ENCODE peak calls at places on chromosomes 4 and X, in seven cellular contexts. One of them, this sample, is unnamed. For H3K4me1, the result is how much of the 10 kb centered on the place peaks cover.

GRCh38 chr4:83389756-83390505 is 55.3 kb upstream of the HPSE start:
- DNase-seq in PC-3: no peak
- DNase-seq in esophagus squamous epithelium: no peak
- DNase-seq in left ventricle myocardium inferior: no peak
- DNase-seq in K562: no peak
- DNase-seq in psoas muscle: no peak
- DNase-seq in fibroblast of lung: no peak
- DNase-seq in this sample: no peak

GRCh38 chr4:173782660-173783059 is 252.6 kb upstream of the HAND2 start:
- DNase-seq in fibroblast of lung: no peak
- DNase-seq in esophagus squamous epithelium: no peak
- DNase-seq in PC-3: no peak
- DNase-seq in psoas muscle: no peak
- DNase-seq in K562: no peak
- DNase-seq in left ventricle myocardium inferior: no peak
- DNase-seq in this sample: no peak

GRCh38 chr4:95381843-95382580 is 166.8 kb downstream of the UNC5C start:
- DNase-seq in left ventricle myocardium inferior: no peak
- DNase-seq in PC-3: no peak
- DNase-seq in fibroblast of lung: no peak
- DNase-seq in K562: no peak
- DNase-seq in psoas muscle: no peak
- DNase-seq in esophagus squamous epithelium: no peak
- DNase-seq in this sample: no peak

GRCh38 chr4:103018391-103019318 is 850 bp downstream of the SLC9B1 start:
- DNase-seq in psoas muscle: peak
- DNase-seq in esophagus squamous epithelium: no peak
- DNase-seq in PC-3: no peak
- DNase-seq in K562: peak
- DNase-seq in fibroblast of lung: no peak
- DNase-seq in left ventricle myocardium inferior: no peak
- DNase-seq in this sample: no peak

GRCh38 chr4:81343046-81343445 is 128.0 kb upstream of the PRKG2 start:
- DNase-seq in fibroblast of lung: no peak
- DNase-seq in esophagus squamous epithelium: no peak
- DNase-seq in PC-3: no peak
- DNase-seq in left ventricle myocardium inferior: no peak
- DNase-seq in psoas muscle: no peak
- DNase-seq in K562: no peak
- DNase-seq in this sample: no peak

GRCh38 chr4:154164931-154165839 is 326.4 kb downstream of the DCHS2 start:
- DNase-seq in esophagus squamous epithelium: no peak
- DNase-seq in K562: peak
- DNase-seq in fibroblast of lung: peak
- DNase-seq in PC-3: peak
- DNase-seq in left ventricle myocardium inferior: no peak
- DNase-seq in psoas muscle: no peak
- DNase-seq in this sample: no peak

GRCh38 chrX:13110427-13111324 is 66.3 kb upstream of the FAM9C start:
- DNase-seq in PC-3: peak
- DNase-seq in psoas muscle: peak
- DNase-seq in esophagus squamous epithelium: no peak
- DNase-seq in left ventricle myocardium inferior: peak
- DNase-seq in K562: no peak
- DNase-seq in fibroblast of lung: peak
- DNase-seq in this sample: no peak

GRCh38 chr4:105605493-105605892 is 53.1 kb downstream of the ARHGEF38 start:
- DNase-seq in K562: no peak
- DNase-seq in PC-3: peak
- DNase-seq in fibroblast of lung: peak
- DNase-seq in psoas muscle: no peak
- DNase-seq in left ventricle myocardium inferior: no peak
- DNase-seq in esophagus squamous epithelium: no peak
- DNase-seq in this sample: no peak

GRCh38 chr4:156193800-156194199 is 240.1 kb upstream of the CTSO start:
- DNase-seq in K562: no peak
- DNase-seq in psoas muscle: no peak
- DNase-seq in PC-3: no peak
- DNase-seq in esophagus squamous epithelium: no peak
- DNase-seq in left ventricle myocardium inferior: no peak
- DNase-seq in fibroblast of lung: peak
- DNase-seq in this sample: no peak

GRCh38 chr4:100286601-100287000 is 96.3 kb upstream of the DDIT4L start:
- DNase-seq in PC-3: no peak
- DNase-seq in K562: no peak
- DNase-seq in esophagus squamous epithelium: no peak
- DNase-seq in fibroblast of lung: no peak
- DNase-seq in left ventricle myocardium inferior: no peak
- DNase-seq in psoas muscle: no peak
- DNase-seq in this sample: no peak

GRCh38 chrX:72568406-72569092 is 4.1 kb downstream of the HDAC8 start:
- DNase-seq in left ventricle myocardium inferior: no peak
- DNase-seq in psoas muscle: no peak
- DNase-seq in PC-3: peak
- DNase-seq in K562: no peak
- DNase-seq in fibroblast of lung: peak
- DNase-seq in esophagus squamous epithelium: no peak
- DNase-seq in this sample: no peak

GRCh38 chrX:55593756-55594257 is 29.4 kb upstream of the FOXR2 start:
- DNase-seq in K562: no peak
- DNase-seq in psoas muscle: no peak
- DNase-seq in fibroblast of lung: no peak
- DNase-seq in PC-3: no peak
- DNase-seq in left ventricle myocardium inferior: no peak
- DNase-seq in esophagus squamous epithelium: no peak
- DNase-seq in this sample: no peak

GRCh38 chrX:129798888-129799287 is 19.1 kb downstream of the SASH3 start:
- DNase-seq in PC-3: no peak
- DNase-seq in fibroblast of lung: no peak
- DNase-seq in K562: no peak
- DNase-seq in esophagus squamous epithelium: no peak
- DNase-seq in psoas muscle: no peak
- DNase-seq in left ventricle myocardium inferior: no peak
- DNase-seq in this sample: no peak

GRCh38 chr4:7610062-7610670 is 175.4 kb upstream of the PSAPL1 start:
- DNase-seq in fibroblast of lung: no peak
- DNase-seq in left ventricle myocardium inferior: no peak
- DNase-seq in esophagus squamous epithelium: no peak
- DNase-seq in PC-3: no peak
- DNase-seq in K562: no peak
- DNase-seq in psoas muscle: no peak
- DNase-seq in this sample: no peak

GRCh38 chrX:41913476-41913875 is 9.9 kb downstream of the CASK start:
- DNase-seq in left ventricle myocardium inferior: no peak
- DNase-seq in psoas muscle: no peak
- DNase-seq in PC-3: no peak
- DNase-seq in esophagus squamous epithelium: no peak
- DNase-seq in K562: no peak
- DNase-seq in fibroblast of lung: no peak
- DNase-seq in this sample: no peak

GRCh38 chrX:64395568-64395929 is 297 bp upstream of the MTMR8 start:
- DNase-seq in fibroblast of lung: no peak
- DNase-seq in esophagus squamous epithelium: no peak
- DNase-seq in K562: no peak
- DNase-seq in PC-3: no peak
- DNase-seq in left ventricle myocardium inferior: no peak
- DNase-seq in psoas muscle: no peak
- DNase-seq in this sample: no peak
- H3K4me3 ChIP-seq in fibroblast of lung: no peak
- H3K4me3 ChIP-seq in esophagus squamous epithelium: peak
- H3K4me3 ChIP-seq in K562: peak
- H3K4me3 ChIP-seq in PC-3: peak
- H3K4me3 ChIP-seq in left ventricle myocardium inferior: peak
- H3K4me3 ChIP-seq in psoas muscle: peak
- H3K4me3 ChIP-seq in this sample: peak

DNA sequence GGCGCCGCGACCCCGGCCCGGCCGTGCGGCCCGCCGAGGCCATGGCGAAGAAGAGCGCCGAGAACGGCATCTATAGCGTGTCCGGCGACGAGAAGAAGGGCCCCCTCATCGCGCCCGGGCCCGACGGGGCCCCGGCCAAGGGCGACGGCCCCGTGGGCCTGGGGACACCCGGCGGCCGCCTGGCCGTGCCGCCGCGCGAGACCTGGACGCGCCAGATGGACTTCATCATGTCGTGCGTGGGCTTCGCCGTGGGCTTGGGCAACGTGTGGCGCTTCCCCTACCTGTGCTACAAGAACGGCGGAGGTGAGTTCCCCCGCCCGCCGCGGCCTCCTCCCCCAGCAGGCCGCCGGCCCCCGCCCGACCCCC is 791 bp downstream of the SLC6A8 start:
- DNase-seq in fibroblast of lung: no peak
- DNase-seq in psoas muscle: no peak
- DNase-seq in K562: peak
- DNase-seq in esophagus squamous epithelium: no peak
- DNase-seq in PC-3: no peak
- DNase-seq in left ventricle myocardium inferior: no peak
- DNase-seq in this sample: no peak
- H3K27ac ChIP-seq in fibroblast of lung: no peak
- H3K27ac ChIP-seq in psoas muscle: peak
- H3K27ac ChIP-seq in K562: peak
- H3K27ac ChIP-seq in esophagus squamous epithelium: no peak
- H3K27ac ChIP-seq in PC-3: no peak
- H3K27ac ChIP-seq in left ventricle myocardium inferior: peak
- H3K27ac ChIP-seq in this sample: no peak

GRCh38 chr4:151407018-151407417 is 2.0 kb upstream of the FHIP1A start:
- DNase-seq in K562: no peak
- DNase-seq in psoas muscle: no peak
- DNase-seq in fibroblast of lung: no peak
- DNase-seq in esophagus squamous epithelium: no peak
- DNase-seq in PC-3: no peak
- DNase-seq in left ventricle myocardium inferior: no peak
- DNase-seq in this sample: no peak
- H3K4me1 ChIP-seq in K562: under half
- H3K4me1 ChIP-seq in psoas muscle: under half
- H3K4me1 ChIP-seq in fibroblast of lung: under half
- H3K4me1 ChIP-seq in esophagus squamous epithelium: under half
- H3K4me1 ChIP-seq in PC-3: under half
- H3K4me1 ChIP-seq in left ventricle myocardium inferior: under half
- H3K4me1 ChIP-seq in this sample: under half

GRCh38 chrX:127300511-127300910 is 481.0 kb downstream of the PRR32 start:
- DNase-seq in PC-3: no peak
- DNase-seq in fibroblast of lung: no peak
- DNase-seq in esophagus squamous epithelium: no peak
- DNase-seq in left ventricle myocardium inferior: no peak
- DNase-seq in K562: no peak
- DNase-seq in psoas muscle: no peak
- DNase-seq in this sample: no peak
- H3K4me3 ChIP-seq in PC-3: no peak
- H3K4me3 ChIP-seq in fibroblast of lung: no peak
- H3K4me3 ChIP-seq in esophagus squamous epithelium: no peak
- H3K4me3 ChIP-seq in left ventricle myocardium inferior: no peak
- H3K4me3 ChIP-seq in K562: no peak
- H3K4me3 ChIP-seq in psoas muscle: no peak
- H3K4me3 ChIP-seq in this sample: no peak

GRCh38 chr4:13888112-13888511 is 260.6 kb upstream of the BOD1L1 start:
- DNase-seq in psoas muscle: no peak
- DNase-seq in esophagus squamous epithelium: no peak
- DNase-seq in fibroblast of lung: peak
- DNase-seq in left ventricle myocardium inferior: no peak
- DNase-seq in K562: no peak
- DNase-seq in PC-3: peak
- DNase-seq in this sample: no peak

GRCh38 chr4:13891544-13891939 is 264.0 kb upstream of the BOD1L1 start:
- DNase-seq in left ventricle myocardium inferior: no peak
- DNase-seq in esophagus squamous epithelium: no peak
- DNase-seq in PC-3: no peak
- DNase-seq in psoas muscle: no peak
- DNase-seq in fibroblast of lung: peak
- DNase-seq in K562: no peak
- DNase-seq in this sample: no peak

GRCh38 chr4:13893987-13894386 is 266.5 kb upstream of the BOD1L1 start:
- DNase-seq in K562: no peak
- DNase-seq in left ventricle myocardium inferior: no peak
- DNase-seq in fibroblast of lung: no peak
- DNase-seq in psoas muscle: no peak
- DNase-seq in PC-3: no peak
- DNase-seq in esophagus squamous epithelium: no peak
- DNase-seq in this sample: no peak

GRCh38 chr4:13892739-13893105 is 265.2 kb upstream of the BOD1L1 start:
- DNase-seq in left ventricle myocardium inferior: no peak
- DNase-seq in psoas muscle: no peak
- DNase-seq in PC-3: peak
- DNase-seq in K562: no peak
- DNase-seq in esophagus squamous epithelium: no peak
- DNase-seq in fibroblast of lung: peak
- DNase-seq in this sample: no peak

GRCh38 chr4:13893221-13893620 is 265.7 kb upstream of the BOD1L1 start:
- DNase-seq in fibroblast of lung: peak
- DNase-seq in K562: no peak
- DNase-seq in psoas muscle: no peak
- DNase-seq in left ventricle myocardium inferior: no peak
- DNase-seq in esophagus squamous epithelium: no peak
- DNase-seq in PC-3: no peak
- DNase-seq in this sample: no peak
- H3K27ac ChIP-seq in fibroblast of lung: peak
- H3K27ac ChIP-seq in K562: no peak
- H3K27ac ChIP-seq in psoas muscle: no peak
- H3K27ac ChIP-seq in left ventricle myocardium inferior: no peak
- H3K27ac ChIP-seq in esophagus squamous epithelium: no peak
- H3K27ac ChIP-seq in PC-3: peak
- H3K27ac ChIP-seq in this sample: no peak

DNA sequence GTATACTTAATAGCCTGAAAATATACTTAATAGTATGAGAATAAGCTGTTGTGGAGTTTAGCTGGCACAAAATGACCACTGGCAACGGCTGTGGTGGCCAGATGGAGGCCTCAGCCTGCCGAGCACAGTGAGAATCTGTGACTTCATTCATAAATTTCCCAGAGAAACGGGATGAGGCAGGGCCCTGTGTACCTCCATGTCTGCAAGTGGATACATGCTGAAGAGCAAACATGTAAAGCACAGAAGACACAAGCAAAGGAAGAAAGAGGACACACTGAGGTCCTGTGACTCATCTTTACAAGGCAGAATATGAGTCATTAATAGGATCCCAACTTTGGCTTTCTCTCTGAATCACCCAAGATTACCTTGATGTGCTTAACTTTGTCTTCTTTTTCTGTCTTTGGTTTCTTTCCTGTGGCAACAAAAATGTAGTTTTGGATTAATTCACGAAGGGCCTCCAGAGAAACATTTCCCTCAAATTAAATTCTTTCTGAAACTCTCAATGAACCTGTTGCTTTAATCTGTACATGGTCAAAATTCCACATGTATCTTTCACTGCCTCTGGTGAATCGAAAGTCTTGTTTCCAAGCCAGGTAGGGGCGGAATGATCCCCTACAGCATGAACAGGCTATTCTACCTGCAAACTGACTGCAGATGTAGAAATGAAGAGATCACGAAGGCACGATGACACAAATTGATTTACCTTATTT is 56.4 kb downstream of the IRF2 start:
- DNase-seq in left ventricle myocardium inferior: no peak
- DNase-seq in K562: peak
- DNase-seq in psoas muscle: no peak
- DNase-seq in fibroblast of lung: peak
- DNase-seq in esophagus squamous epithelium: no peak
- DNase-seq in PC-3: peak
- DNase-seq in this sample: no peak
- H3K4me1 ChIP-seq in left ventricle myocardium inferior: half or more
- H3K4me1 ChIP-seq in K562: under half
- H3K4me1 ChIP-seq in psoas muscle: under half
- H3K4me1 ChIP-seq in fibroblast of lung: under half
- H3K4me1 ChIP-seq in esophagus squamous epithelium: under half
- H3K4me1 ChIP-seq in PC-3: under half
- H3K4me1 ChIP-seq in this sample: under half

This sample was measured in aorta.